ENCODE peak calls at places on chromosomes 7 and 10, in five cellular contexts. Z is colonic mucosa, B is midbrain, Y is uterus, G is caudate nucleus. X is an unnamed sample.

GRCh38 chr7:5431485-5432118 is 8.0 kb upstream of the TNRC18 start:
- DNase-seq in Z (no peak), B (no peak), Y (no peak), G (no peak), X (no peak)

GRCh38 chr10:44973323-44974081 is 5.1 kb downstream of the DEPP1 start:
- DNase-seq in Z (no peak), B (no peak), Y (peak; percentile 22), G (no peak), X (peak; percentile 27)

GRCh38 chr7:68414631-68415425 is 1183.4 kb upstream of the AUTS2 start:
- DNase-seq in Z (no peak), B (no peak), Y (no peak), G (no peak), X (no peak)

GRCh38 chr10:22849077-22849810 is 78.6 kb upstream of the ARMC3 start:
- DNase-seq in Z (peak; percentile 20), B (peak; percentile 97), Y (peak; percentile 71), G (no peak), X (no peak)

GRCh38 chr10:26637521-26638275 is 59.8 kb upstream of the PDSS1 start:
- DNase-seq in Z (no peak), B (no peak), Y (no peak), G (no peak), X (no peak)

GRCh38 chr10:23345861-23346260 is 1.3 kb upstream of the C10orf67 start:
- DNase-seq in Z (no peak), B (no peak), Y (no peak), G (no peak), X (no peak)

GRCh38 chr7:139075871-139076686 is 33.4 kb downstream of the ZC3HAV1 start:
- DNase-seq in Z (no peak), B (no peak), Y (no peak), G (no peak), X (no peak)

GRCh38 chr7:1533569-1534329 is 3.2 kb downstream of the MAFK start:
- DNase-seq in Z (no peak), B (no peak), Y (peak; percentile 53), G (no peak), X (no peak)

GRCh38 chr7:7201583-7202374 is 19.4 kb downstream of the C1GALT1 start:
- DNase-seq in Z (peak; percentile 68), B (no peak), Y (no peak), G (no peak), X (peak; percentile 4)

GRCh38 chr7:5704534-5704922 is 76.9 kb downstream of the RNF216 start:
- DNase-seq in Z (peak; percentile 76), B (peak; percentile 92), Y (peak; percentile 86), G (no peak), X (peak; percentile 57)

GRCh38 chr7:107035446-107035845 is 9.1 kb upstream of the PRKAR2B start:
- DNase-seq in Z (no peak), B (no peak), Y (peak; percentile 25), G (no peak), X (no peak)

GRCh38 chr7:129825005-129825553 is 127.7 kb downstream of the UBE2H start:
- DNase-seq in Z (peak; percentile 77), B (no peak), Y (peak; percentile 60), G (no peak), X (peak; percentile 79)

GRCh38 chr7:19677201-19677600 is 31.6 kb downstream of the POLR1F start:
- DNase-seq in Z (no peak), B (no peak), Y (no peak), G (no peak), X (no peak)

GRCh38 chr7:48298779-48299178 is 127.5 kb downstream of the ABCA13 start:
- DNase-seq in Z (no peak), B (no peak), Y (no peak), G (no peak), X (no peak)

GRCh38 chr7:27560706-27561235 is 101.9 kb downstream of the HIBADH start:
- DNase-seq in Z (no peak), B (no peak), Y (no peak), G (no peak), X (no peak)

GRCh38 chr7:96670338-96671289 is 39.0 kb downstream of the SEM1 start:
- DNase-seq in Z (no peak), B (no peak), Y (no peak), G (no peak), X (no peak)

GRCh38 chr10:116170815-116171250 is 102.2 kb downstream of the GFRA1 start:
- DNase-seq in Z (no peak), B (no peak), Y (no peak), G (no peak), X (no peak)

GRCh38 chr7:102814025-102814471 is 65.2 kb downstream of the FAM185A start:
- DNase-seq in Z (no peak), B (no peak), Y (no peak), G (no peak), X (no peak)

GRCh38 chr7:89029864-89030263 is 234.3 kb upstream of the TEX47 start:
- DNase-seq in Z (no peak), B (no peak), Y (no peak), G (no peak), X (no peak)

GRCh38 chr10:35336921-35337741 is 822 bp downstream of the CCNY start:
- DNase-seq in Z (peak; percentile 45), B (no peak), Y (peak; percentile 41), G (no peak), X (no peak)

GRCh38 chr7:105261689-105262088 is 127.0 kb downstream of the SRPK2 start:
- DNase-seq in Z (no peak), B (no peak), Y (no peak), G (no peak), X (no peak)

GRCh38 chr7:112782498-112782897 is 7.7 kb downstream of the TMEM168 start:
- DNase-seq in Z (peak; percentile 29), B (no peak), Y (no peak), G (no peak), X (no peak)

GRCh38 chr10:17582015-17582414 is 35.2 kb downstream of the HACD1 start:
- DNase-seq in Z (no peak), B (no peak), Y (no peak), G (no peak), X (no peak)

X was measured in DMS79.